ENCODE peak calls at places on chromosomes 5 and 9, in seven cellular contexts. T is cardiac muscle cell; I is endodermal cell; E is CD8-positive, alpha-beta memory T cell; C is heart right ventricle; H is Peyer's patch; Z is sigmoid colon. N is an unnamed sample.

GRCh38 chr5:61000887-61001286 is 55.9 kb downstream of the NDUFAF2 start:
- DNase-seq in H (no peak), Z (no peak), T (no peak), I (no peak), E (no peak), C (no peak), N (no peak)

GRCh38 chr5:72034710-72035109 is 72.6 kb upstream of the MAP1B start:
- DNase-seq in I (peak; percentile 64), Z (no peak), H (no peak), T (no peak), C (peak; percentile 5), E (no peak), N (no peak)

GRCh38 chr5:149141957-149142851 is 911 bp downstream of the ABLIM3 start:
- DNase-seq in T (no peak), Z (no peak), H (no peak), E (no peak), C (peak; percentile 62), I (no peak), N (no peak)

GRCh38 chr9:4084440-4084818 is 215.4 kb downstream of the GLIS3 start:
- DNase-seq in H (no peak), Z (peak; percentile 76), C (peak; percentile 42), E (no peak), I (no peak), T (no peak), N (no peak)

GRCh38 chr5:53416144-53416730 is 64.2 kb upstream of the FST start:
- DNase-seq in E (no peak), C (no peak), I (no peak), Z (no peak), T (no peak), H (no peak), N (no peak)

GRCh38 chr5:152883061-152883460 is 478.0 kb upstream of the NMUR2 start:
- DNase-seq in I (no peak), E (no peak), Z (no peak), T (peak; percentile 23), H (no peak), C (peak; percentile 4), N (no peak)

GRCh38 chr9:83327323-83327722 is 210.9 kb downstream of the FRMD3 start:
- DNase-seq in Z (no peak), T (peak; percentile 15), C (peak; percentile 20), E (no peak), H (no peak), I (peak; percentile 58), N (no peak)

GRCh38 chr5:82277987-82278710 is at the start of gene RPS23:
- DNase-seq in I (peak; percentile 94), E (peak; percentile 76), H (peak; percentile 90), C (peak; percentile 93), T (peak; percentile 94), Z (peak; percentile 95), N (peak; percentile 86)

GRCh38 chr5:79878131-79878630 is 112.9 kb downstream of the MTX3 start:
- DNase-seq in H (no peak), I (no peak), C (no peak), Z (no peak), E (no peak), T (no peak), N (no peak)

GRCh38 chr9:22683393-22684075 is 236.9 kb downstream of the DMRTA1 start:
- DNase-seq in E (no peak), C (no peak), Z (no peak), T (no peak), H (no peak), I (no peak), N (no peak)

GRCh38 chr5:13278148-13278547 is 666.3 kb downstream of the DNAH5 start:
- DNase-seq in T (no peak), E (no peak), I (no peak), Z (no peak), C (no peak), H (no peak), N (no peak)

GRCh38 chr9:125538092-125538473 is 168.9 kb downstream of the MAPKAP1 start:
- DNase-seq in E (no peak), I (no peak), C (peak; percentile 30), T (no peak), Z (no peak), H (no peak), N (no peak)

GRCh38 chr5:132268698-132269551 is 11.4 kb downstream of the PDLIM4 start:
- DNase-seq in I (no peak), T (no peak), Z (no peak), E (no peak), C (peak; percentile 2), H (no peak), N (no peak)

GRCh38 chr5:178590141-178590923 is at the start of gene COL23A1:
- DNase-seq in T (peak; percentile 90), C (peak; percentile 75), I (peak; percentile 90), Z (peak; percentile 77), H (no peak), E (peak; percentile 13), N (peak; percentile 16)

GRCh38 chr5:139445325-139446170 is 6.2 kb upstream of the DNAJC18 start:
- DNase-seq in Z (no peak), C (no peak), T (peak; percentile 64), H (no peak), E (no peak), I (no peak), N (no peak)

GRCh38 chr5:60945760-60946253 is 802 bp downstream of the NDUFAF2 start:
- DNase-seq in E (no peak), Z (peak; percentile 66), I (peak; percentile 81), T (peak; percentile 37), C (peak; percentile 14), H (no peak), N (no peak)

GRCh38 chr5:181052928-181053759 is 13.1 kb downstream of the BTNL9 start:
- DNase-seq in T (peak; percentile 0), Z (no peak), C (no peak), I (peak; percentile 70), E (no peak), H (peak; percentile 56), N (no peak)

GRCh38 chr9:129026442-129027223 is 1.5 kb downstream of the SH3GLB2 start:
- DNase-seq in T (peak; percentile 53), H (no peak), C (no peak), I (peak; percentile 89), E (no peak), Z (no peak), N (no peak)

GRCh38 chr5:61051267-61051666 is 106.3 kb downstream of the NDUFAF2 start:
- DNase-seq in I (no peak), C (no peak), Z (no peak), H (no peak), T (no peak), E (no peak), N (no peak)

GRCh38 chr5:68196876-68197275 is 18.7 kb upstream of the PIK3R1 start:
- DNase-seq in E (no peak), H (no peak), T (no peak), Z (peak; percentile 73), I (no peak), C (peak; percentile 34), N (no peak)

GRCh38 chr5:131363811-131364506 is 100.1 kb downstream of the CDC42SE2 start:
- DNase-seq in C (no peak), Z (no peak), T (no peak), H (no peak), E (no peak), I (no peak), N (no peak)

GRCh38 chr5:158880514-158881001 is 219.2 kb downstream of the EBF1 start:
- DNase-seq in I (no peak), C (no peak), E (no peak), H (no peak), Z (no peak), T (no peak), N (no peak)

GRCh38 chr9:83405674-83406255 is 132.4 kb downstream of the FRMD3 start:
- DNase-seq in H (no peak), T (no peak), C (no peak), Z (no peak), I (no peak), E (no peak), N (no peak)

GRCh38 chr9:13613296-13613695 is 333.8 kb upstream of the MPDZ start:
- DNase-seq in E (no peak), Z (no peak), T (no peak), C (no peak), I (no peak), H (no peak), N (no peak)

GRCh38 chr9:22169243-22169642 is 160.1 kb upstream of the CDKN2B start:
- DNase-seq in E (no peak), T (no peak), H (no peak), I (no peak), Z (no peak), C (no peak), N (no peak)

DNA sequence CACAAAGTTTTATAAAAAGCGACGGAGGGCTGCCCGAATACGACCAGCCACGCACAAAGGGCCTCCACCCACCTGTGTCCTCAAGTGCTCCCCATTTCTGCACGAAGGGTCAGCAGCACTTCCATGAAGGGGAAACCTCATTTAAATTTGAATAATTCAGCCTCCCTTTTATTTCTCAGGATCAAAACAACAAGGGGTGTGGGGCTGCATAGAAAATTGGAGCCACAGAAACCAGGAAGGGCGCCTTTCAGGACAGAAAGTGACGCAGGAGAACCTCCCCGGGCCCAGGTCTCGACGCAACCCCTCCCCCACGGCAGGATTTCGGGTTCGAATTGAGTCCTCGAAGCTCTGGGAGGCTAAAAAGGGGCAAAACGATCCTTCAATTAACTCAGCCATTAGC is 2.1 kb downstream of the NRARP start:
- DNase-seq in T (peak; percentile 53), C (peak; percentile 64), E (no peak), H (peak; percentile 55), I (peak; percentile 73), Z (no peak), N (no peak)
- H3K27ac ChIP-seq in T (no peak overlapping the region), C (peak overlapping the region; percentile 89), E (peak overlapping the region; percentile 64), H (peak overlapping the region; percentile 96), I (no peak overlapping the region), Z (no peak overlapping the region), N (no peak overlapping the region)

GRCh38 chr5:175517824-175518450 is 39.6 kb downstream of the SFXN1 start:
- DNase-seq in I (no peak), E (no peak), Z (no peak), C (no peak), T (no peak), H (no peak), N (no peak)
- H3K36me3 ChIP-seq in I (peaks cover 90% of the 10 kb centered on the region), E (peaks cover 40% of the 10 kb centered on the region), Z (peaks cover 22% of the 10 kb centered on the region), C (peaks cover 100% of the 10 kb centered on the region), T (peaks cover 78% of the 10 kb centered on the region), H (no peaks in the 10 kb centered on the region), N (peaks cover 21% of the 10 kb centered on the region)

GRCh38 chr5:77146896-77147295 is 59.8 kb upstream of the ZBED3 start:
- DNase-seq in E (no peak), Z (no peak), C (no peak), T (no peak), H (no peak), I (no peak), N (no peak)
- H3K9me3 ChIP-seq in E (no peaks in the 10 kb centered on the region), Z (no peaks in the 10 kb centered on the region), C (peaks cover 3% of the 10 kb centered on the region), T (no peaks in the 10 kb centered on the region), H (no peaks in the 10 kb centered on the region), I (no peaks in the 10 kb centered on the region), N (no peaks in the 10 kb centered on the region)

DNA sequence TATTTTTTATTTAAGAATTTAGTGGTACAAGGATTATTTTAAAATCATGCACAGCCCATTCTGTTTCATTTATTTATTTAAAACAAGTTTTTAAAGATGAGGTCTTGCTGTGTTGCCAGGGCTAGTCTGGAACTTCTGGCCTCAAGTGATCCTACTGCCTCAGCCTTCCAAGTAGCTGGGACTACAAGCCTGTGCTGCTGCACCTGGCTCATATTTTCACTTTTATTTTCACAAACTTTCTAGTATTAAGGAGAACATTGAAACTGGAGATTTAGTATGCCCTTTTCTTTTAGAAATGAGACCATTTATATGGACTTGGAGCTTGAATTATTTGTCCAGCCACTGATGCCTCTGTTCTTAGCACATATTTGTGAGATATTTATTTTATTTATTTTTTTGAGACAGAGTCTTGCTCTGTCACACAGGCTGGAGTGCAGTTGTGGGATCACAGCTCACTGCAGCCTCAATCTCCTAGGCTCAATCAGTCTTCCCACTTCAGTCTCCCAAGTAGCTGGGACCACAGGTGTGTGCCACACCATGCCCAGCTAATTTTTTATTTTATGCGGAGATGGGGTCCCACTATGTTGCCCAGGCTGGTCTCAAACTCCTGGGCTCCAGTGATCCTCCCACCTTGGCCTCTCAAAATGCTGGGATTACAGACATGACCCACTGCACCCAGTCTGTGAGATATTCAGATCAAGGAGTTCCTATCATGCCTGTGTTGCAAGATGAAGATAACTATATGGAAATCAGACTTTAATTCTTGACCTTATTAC is 7.4 kb downstream of the DMXL1 start:
- DNase-seq in I (no peak), E (no peak), T (no peak), H (no peak), C (no peak), Z (no peak), N (no peak)
- H3K27ac ChIP-seq in I (no peak overlapping the region), E (no peak overlapping the region), T (peak overlapping the region; percentile 38), H (no peak overlapping the region), C (no peak overlapping the region), Z (no peak overlapping the region), N (no peak overlapping the region)